ENCODE peak calls at places on chromosomes 7 and 10, in seven cellular contexts. M is PC-9, U is BE2C, J is kidney glomerular epithelial cell, W is NCI-H1092 treated with DMSO at 0.1 percent for 48 hours, D is hypothalamus, N is WERI-Rb-1. X is an unnamed sample.

GRCh38 chr10:89118091-89118490 is 89.0 kb downstream of the CH25H start:
- DNase-seq in J (peak), U (no peak), N (no peak), W (no peak), M (no peak), D (no peak), X (no peak)

GRCh38 chr10:73413108-73413527 is 740 bp downstream of the ANXA7 start:
- DNase-seq in W (peak), N (peak), J (peak), D (no peak), M (peak), U (peak), X (peak)

GRCh38 chr7:585229-585711 is 65.6 kb upstream of the PDGFA start:
- DNase-seq in W (no peak), N (no peak), U (no peak), J (no peak), D (no peak), M (no peak), X (no peak)

GRCh38 chr10:26805567-26806245 is 55.1 kb downstream of the ABI1 start:
- DNase-seq in M (no peak), J (no peak), U (no peak), W (no peak), D (no peak), N (no peak), X (no peak)

GRCh38 chr7:68488366-68489060 is 1109.8 kb upstream of the AUTS2 start:
- DNase-seq in D (no peak), U (peak), J (no peak), N (peak), W (no peak), M (no peak), X (no peak)

GRCh38 chr10:35375091-35375765 is 38.9 kb downstream of the CCNY start:
- DNase-seq in N (peak), M (no peak), D (no peak), U (no peak), W (no peak), J (no peak), X (no peak)

GRCh38 chr7:18221377-18222290 is 194.0 kb upstream of the PRPS1L1 start:
- DNase-seq in N (no peak), M (no peak), D (no peak), W (no peak), J (no peak), U (no peak), X (no peak)

GRCh38 chr10:29994833-29995232 is 64.6 kb downstream of the JCAD start:
- DNase-seq in M (no peak), N (no peak), J (no peak), U (no peak), D (no peak), W (no peak), X (no peak)

GRCh38 chr10:84360634-84361365 is 32.4 kb downstream of the CCSER2 start:
- DNase-seq in M (no peak), N (no peak), U (no peak), J (peak), W (no peak), D (no peak), X (no peak)

GRCh38 chr7:41630741-41631140 is 72.1 kb downstream of the INHBA start:
- DNase-seq in W (no peak), U (no peak), N (no peak), J (no peak), D (no peak), M (no peak), X (no peak)

GRCh38 chr7:81833401-81833800 is 63.6 kb upstream of the HGF start:
- DNase-seq in N (no peak), M (no peak), W (no peak), D (no peak), J (peak), U (no peak), X (no peak)